ENCODE peak calls at places on chromosomes 2 and 18, in ten cellular contexts. One of them, this sample, is unnamed.

GRCh38 chr2:217953531-217953932 is 49.3 kb downstream of the TNS1 start:
- DNase-seq in mammary epithelial cell: no peak
- DNase-seq in GM23338: no peak
- DNase-seq in BE2C: peak; percentile 6
- DNase-seq in Peyer's patch: no peak
- DNase-seq in SK-N-SH: no peak
- DNase-seq in A549: no peak
- DNase-seq in esophagus squamous epithelium: no peak
- DNase-seq in uterus: no peak
- DNase-seq in endothelial cell of umbilical vein: no peak
- DNase-seq in this sample: peak; percentile 86

GRCh38 chr2:158969717-158970521 is 1.5 kb downstream of the TANC1 start:
- DNase-seq in GM23338: peak; percentile 73
- DNase-seq in endothelial cell of umbilical vein: peak; percentile 73
- DNase-seq in A549: no peak
- DNase-seq in BE2C: peak; percentile 33
- DNase-seq in esophagus squamous epithelium: no peak
- DNase-seq in uterus: peak; percentile 38
- DNase-seq in mammary epithelial cell: peak; percentile 46
- DNase-seq in Peyer's patch: no peak
- DNase-seq in SK-N-SH: peak; percentile 52
- DNase-seq in this sample: peak; percentile 70

GRCh38 chr2:167764772-167765341 is 482.5 kb downstream of the STK39 start:
- DNase-seq in SK-N-SH: no peak
- DNase-seq in A549: no peak
- DNase-seq in Peyer's patch: no peak
- DNase-seq in endothelial cell of umbilical vein: no peak
- DNase-seq in mammary epithelial cell: peak; percentile 7
- DNase-seq in BE2C: no peak
- DNase-seq in uterus: no peak
- DNase-seq in esophagus squamous epithelium: no peak
- DNase-seq in GM23338: no peak
- DNase-seq in this sample: no peak

GRCh38 chr2:128594953-128595677 is 276.4 kb upstream of the HS6ST1 start:
- DNase-seq in esophagus squamous epithelium: no peak
- DNase-seq in mammary epithelial cell: no peak
- DNase-seq in BE2C: no peak
- DNase-seq in GM23338: no peak
- DNase-seq in SK-N-SH: no peak
- DNase-seq in endothelial cell of umbilical vein: no peak
- DNase-seq in uterus: no peak
- DNase-seq in Peyer's patch: no peak
- DNase-seq in A549: no peak
- DNase-seq in this sample: peak; percentile 45

GRCh38 chr2:57720728-57721627 is 325.6 kb upstream of the VRK2 start:
- DNase-seq in esophagus squamous epithelium: no peak
- DNase-seq in SK-N-SH: peak; percentile 59
- DNase-seq in endothelial cell of umbilical vein: peak; percentile 61
- DNase-seq in Peyer's patch: peak; percentile 17
- DNase-seq in A549: peak; percentile 38
- DNase-seq in uterus: no peak
- DNase-seq in BE2C: peak; percentile 22
- DNase-seq in mammary epithelial cell: peak; percentile 42
- DNase-seq in GM23338: peak; percentile 88
- DNase-seq in this sample: no peak

GRCh38 chr2:85132392-85132791 is 800 bp upstream of the TCF7L1 start:
- DNase-seq in Peyer's patch: no peak
- DNase-seq in endothelial cell of umbilical vein: no peak
- DNase-seq in uterus: peak; percentile 31
- DNase-seq in A549: no peak
- DNase-seq in GM23338: peak; percentile 34
- DNase-seq in SK-N-SH: peak; percentile 27
- DNase-seq in BE2C: no peak
- DNase-seq in esophagus squamous epithelium: no peak
- DNase-seq in mammary epithelial cell: no peak
- DNase-seq in this sample: no peak

GRCh38 chr2:221997100-221997499 is 301.7 kb downstream of the PAX3 start:
- DNase-seq in A549: peak; percentile 2
- DNase-seq in endothelial cell of umbilical vein: no peak
- DNase-seq in uterus: no peak
- DNase-seq in mammary epithelial cell: peak; percentile 82
- DNase-seq in Peyer's patch: no peak
- DNase-seq in SK-N-SH: no peak
- DNase-seq in BE2C: no peak
- DNase-seq in GM23338: peak; percentile 27
- DNase-seq in esophagus squamous epithelium: no peak
- DNase-seq in this sample: no peak

GRCh38 chr2:128660836-128661235 is 342.2 kb upstream of the HS6ST1 start:
- DNase-seq in Peyer's patch: no peak
- DNase-seq in mammary epithelial cell: no peak
- DNase-seq in endothelial cell of umbilical vein: no peak
- DNase-seq in SK-N-SH: no peak
- DNase-seq in esophagus squamous epithelium: no peak
- DNase-seq in GM23338: no peak
- DNase-seq in uterus: no peak
- DNase-seq in A549: no peak
- DNase-seq in BE2C: no peak
- DNase-seq in this sample: no peak

GRCh38 chr2:45992021-45992745 is 305.0 kb upstream of the EPAS1 start:
- DNase-seq in esophagus squamous epithelium: no peak
- DNase-seq in BE2C: no peak
- DNase-seq in A549: peak; percentile 88
- DNase-seq in Peyer's patch: no peak
- DNase-seq in mammary epithelial cell: peak; percentile 60
- DNase-seq in GM23338: no peak
- DNase-seq in SK-N-SH: no peak
- DNase-seq in uterus: no peak
- DNase-seq in endothelial cell of umbilical vein: no peak
- DNase-seq in this sample: peak; percentile 70

DNA sequence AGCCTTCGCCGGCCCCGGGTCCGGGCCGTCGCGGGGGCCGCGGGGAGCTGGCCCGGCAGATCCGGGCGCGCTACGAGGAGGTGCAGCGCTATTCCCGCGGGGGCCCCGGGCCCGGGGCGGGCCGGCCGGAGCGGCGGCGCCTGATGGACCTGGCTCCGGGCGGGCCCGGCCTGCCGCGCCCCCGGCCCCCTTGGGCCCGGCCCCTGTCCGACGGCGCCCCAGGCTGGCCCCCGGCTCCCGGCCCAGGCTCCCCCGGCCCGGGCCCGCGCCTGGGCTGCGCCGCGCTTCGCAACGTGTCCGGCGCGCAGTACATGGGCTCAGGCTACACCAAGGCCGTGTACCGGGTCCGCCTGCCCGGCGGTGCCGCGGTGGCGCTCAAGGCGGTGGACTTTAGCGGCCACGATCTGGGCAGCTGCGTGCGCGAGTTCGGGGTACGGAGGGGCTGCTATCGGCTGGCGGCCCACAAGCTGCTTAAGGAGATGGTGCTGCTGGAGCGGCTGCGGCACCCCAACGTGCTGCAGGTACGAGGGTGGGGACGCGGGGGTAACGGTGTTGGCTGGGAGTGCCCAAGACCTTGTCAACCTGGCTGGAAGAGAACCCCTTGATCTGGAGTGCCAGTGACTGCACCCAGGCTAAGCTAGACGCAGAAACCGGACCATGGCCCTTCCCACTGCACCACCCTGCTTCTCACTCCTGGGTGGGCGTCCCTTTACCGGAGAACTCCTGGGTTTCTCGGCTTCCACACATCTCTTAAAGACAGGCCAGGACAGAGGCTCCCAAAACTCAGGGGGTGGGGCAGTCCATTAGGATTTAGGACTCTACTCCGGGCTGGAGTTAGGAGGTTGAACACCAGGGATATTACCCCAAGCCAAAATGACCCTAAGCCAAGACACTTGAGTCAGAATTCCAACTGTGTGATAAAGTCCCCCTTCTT is 764 bp downstream of the PKDCC start:
- DNase-seq in BE2C: no peak
- DNase-seq in uterus: peak; percentile 50
- DNase-seq in esophagus squamous epithelium: no peak
- DNase-seq in Peyer's patch: no peak
- DNase-seq in SK-N-SH: peak; percentile 81
- DNase-seq in GM23338: peak; percentile 48
- DNase-seq in A549: no peak
- DNase-seq in mammary epithelial cell: no peak
- DNase-seq in endothelial cell of umbilical vein: peak; percentile 27
- DNase-seq in this sample: peak; percentile 75
- H3K4me1 ChIP-seq in BE2C: peaks cover 15% of the 10 kb centered on the region
- H3K4me1 ChIP-seq in uterus: no peaks in the 10 kb centered on the region
- H3K4me1 ChIP-seq in esophagus squamous epithelium: peaks cover 43% of the 10 kb centered on the region
- H3K4me1 ChIP-seq in Peyer's patch: no peaks in the 10 kb centered on the region
- H3K4me1 ChIP-seq in SK-N-SH: no peaks in the 10 kb centered on the region
- H3K4me1 ChIP-seq in GM23338: peaks cover 60% of the 10 kb centered on the region
- H3K4me1 ChIP-seq in A549: peaks cover 61% of the 10 kb centered on the region
- H3K4me1 ChIP-seq in mammary epithelial cell: peaks cover 6% of the 10 kb centered on the region
- H3K4me1 ChIP-seq in endothelial cell of umbilical vein: peaks cover 9% of the 10 kb centered on the region
- H3K4me1 ChIP-seq in this sample: no peaks in the 10 kb centered on the region

GRCh38 chr18:42736074-42736473 is 379.4 kb downstream of the RIT2 start:
- DNase-seq in Peyer's patch: no peak
- DNase-seq in SK-N-SH: no peak
- DNase-seq in GM23338: no peak
- DNase-seq in uterus: no peak
- DNase-seq in mammary epithelial cell: no peak
- DNase-seq in A549: no peak
- DNase-seq in esophagus squamous epithelium: no peak
- DNase-seq in BE2C: peak; percentile 7
- DNase-seq in endothelial cell of umbilical vein: no peak
- DNase-seq in this sample: no peak

GRCh38 chr18:42734520-42734919 is 381.0 kb downstream of the RIT2 start:
- DNase-seq in uterus: no peak
- DNase-seq in Peyer's patch: no peak
- DNase-seq in BE2C: no peak
- DNase-seq in esophagus squamous epithelium: no peak
- DNase-seq in SK-N-SH: no peak
- DNase-seq in GM23338: no peak
- DNase-seq in endothelial cell of umbilical vein: no peak
- DNase-seq in A549: no peak
- DNase-seq in mammary epithelial cell: no peak
- DNase-seq in this sample: no peak

GRCh38 chr18:42730272-42730671 is 385.2 kb downstream of the RIT2 start:
- DNase-seq in mammary epithelial cell: no peak
- DNase-seq in GM23338: peak; percentile 55
- DNase-seq in A549: no peak
- DNase-seq in BE2C: no peak
- DNase-seq in Peyer's patch: no peak
- DNase-seq in uterus: no peak
- DNase-seq in esophagus squamous epithelium: no peak
- DNase-seq in endothelial cell of umbilical vein: no peak
- DNase-seq in SK-N-SH: peak; percentile 11
- DNase-seq in this sample: no peak
- TF ChIP-seq CTCF in mammary epithelial cell: no peak
- TF ChIP-seq CTCF in GM23338: peak; percentile 43
- TF ChIP-seq CTCF in A549: no peak
- TF ChIP-seq CTCF in BE2C: peak; percentile 38
- TF ChIP-seq CTCF in Peyer's patch: no peak
- TF ChIP-seq CTCF in uterus: no peak
- TF ChIP-seq CTCF in esophagus squamous epithelium: no peak
- TF ChIP-seq CTCF in endothelial cell of umbilical vein: no peak
- TF ChIP-seq CTCF in SK-N-SH: peak; percentile 13
- TF ChIP-seq CTCF in this sample: no peak

GRCh38 chr2:99216096-99216495 is 35.1 kb downstream of the MRPL30 start:
- DNase-seq in A549: no peak
- DNase-seq in SK-N-SH: no peak
- DNase-seq in GM23338: no peak
- DNase-seq in Peyer's patch: no peak
- DNase-seq in endothelial cell of umbilical vein: no peak
- DNase-seq in uterus: no peak
- DNase-seq in esophagus squamous epithelium: no peak
- DNase-seq in mammary epithelial cell: no peak
- DNase-seq in BE2C: no peak
- DNase-seq in this sample: no peak

DNA sequence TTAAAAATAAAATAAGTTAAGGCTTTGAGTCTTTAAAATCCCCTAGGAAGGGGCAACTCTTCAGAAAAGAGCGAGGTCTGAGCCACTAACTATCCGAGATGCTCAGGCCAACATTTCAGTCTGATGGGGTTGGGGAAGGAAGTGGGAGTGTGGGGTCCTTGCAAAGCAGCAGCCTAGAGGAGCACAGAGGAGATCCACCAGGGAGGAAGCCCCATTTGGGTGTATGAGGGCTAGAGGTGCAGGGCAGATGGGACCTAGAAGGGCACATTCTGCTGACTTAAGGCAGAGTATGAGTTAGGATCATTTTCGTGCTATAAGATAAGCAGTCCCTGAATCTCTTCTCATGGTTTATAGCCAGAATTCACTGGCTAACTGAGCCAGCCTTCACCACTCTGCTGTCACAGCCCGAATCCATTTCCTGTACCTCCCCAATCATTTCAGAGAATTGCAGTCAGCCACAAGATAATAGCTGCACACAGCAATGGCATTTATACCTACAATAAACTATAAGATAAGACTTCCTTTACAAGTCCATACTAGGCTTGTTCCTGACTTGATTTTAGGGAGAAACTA is 37.0 kb downstream of the MRPL30 start:
- DNase-seq in esophagus squamous epithelium: no peak
- DNase-seq in GM23338: no peak
- DNase-seq in uterus: no peak
- DNase-seq in Peyer's patch: no peak
- DNase-seq in endothelial cell of umbilical vein: no peak
- DNase-seq in BE2C: no peak
- DNase-seq in mammary epithelial cell: no peak
- DNase-seq in A549: no peak
- DNase-seq in SK-N-SH: no peak
- DNase-seq in this sample: no peak
- H3K4me3 ChIP-seq in esophagus squamous epithelium: no peak overlapping the region
- H3K4me3 ChIP-seq in GM23338: no peak overlapping the region
- H3K4me3 ChIP-seq in uterus: no peak overlapping the region
- H3K4me3 ChIP-seq in Peyer's patch: no peak overlapping the region
- H3K4me3 ChIP-seq in endothelial cell of umbilical vein: no peak overlapping the region
- H3K4me3 ChIP-seq in BE2C: no peak overlapping the region
- H3K4me3 ChIP-seq in mammary epithelial cell: no peak overlapping the region
- H3K4me3 ChIP-seq in A549: no peak overlapping the region
- H3K4me3 ChIP-seq in SK-N-SH: no peak overlapping the region
- H3K4me3 ChIP-seq in this sample: no peak overlapping the region

GRCh38 chr2:66660804-66661203 is 225.9 kb downstream of the MEIS1 start:
- DNase-seq in A549: no peak
- DNase-seq in esophagus squamous epithelium: no peak
- DNase-seq in SK-N-SH: no peak
- DNase-seq in GM23338: no peak
- DNase-seq in endothelial cell of umbilical vein: no peak
- DNase-seq in uterus: no peak
- DNase-seq in Peyer's patch: no peak
- DNase-seq in BE2C: no peak
- DNase-seq in mammary epithelial cell: no peak
- DNase-seq in this sample: no peak

GRCh38 chr2:66665124-66665984 is 230.4 kb downstream of the MEIS1 start:
- DNase-seq in A549: no peak
- DNase-seq in uterus: no peak
- DNase-seq in BE2C: no peak
- DNase-seq in Peyer's patch: no peak
- DNase-seq in SK-N-SH: no peak
- DNase-seq in GM23338: no peak
- DNase-seq in esophagus squamous epithelium: no peak
- DNase-seq in endothelial cell of umbilical vein: no peak
- DNase-seq in mammary epithelial cell: peak; percentile 5
- DNase-seq in this sample: no peak

GRCh38 chr2:66667288-66667780 is 232.4 kb downstream of the MEIS1 start:
- DNase-seq in endothelial cell of umbilical vein: no peak
- DNase-seq in A549: no peak
- DNase-seq in mammary epithelial cell: peak; percentile 15
- DNase-seq in BE2C: no peak
- DNase-seq in GM23338: no peak
- DNase-seq in SK-N-SH: no peak
- DNase-seq in esophagus squamous epithelium: no peak
- DNase-seq in Peyer's patch: no peak
- DNase-seq in uterus: no peak
- DNase-seq in this sample: no peak

GRCh38 chr2:66661253-66662173 is 226.6 kb downstream of the MEIS1 start:
- DNase-seq in A549: no peak
- DNase-seq in GM23338: no peak
- DNase-seq in SK-N-SH: no peak
- DNase-seq in Peyer's patch: no peak
- DNase-seq in mammary epithelial cell: no peak
- DNase-seq in endothelial cell of umbilical vein: no peak
- DNase-seq in uterus: no peak
- DNase-seq in esophagus squamous epithelium: no peak
- DNase-seq in BE2C: no peak
- DNase-seq in this sample: no peak
- H3K4me1 ChIP-seq in A549: no peaks in the 10 kb centered on the region
- H3K4me1 ChIP-seq in GM23338: no peaks in the 10 kb centered on the region
- H3K4me1 ChIP-seq in SK-N-SH: peaks cover 4% of the 10 kb centered on the region
- H3K4me1 ChIP-seq in Peyer's patch: no peaks in the 10 kb centered on the region
- H3K4me1 ChIP-seq in mammary epithelial cell: no peaks in the 10 kb centered on the region
- H3K4me1 ChIP-seq in endothelial cell of umbilical vein: no peaks in the 10 kb centered on the region
- H3K4me1 ChIP-seq in uterus: no peaks in the 10 kb centered on the region
- H3K4me1 ChIP-seq in esophagus squamous epithelium: no peaks in the 10 kb centered on the region
- H3K4me1 ChIP-seq in BE2C: no peaks in the 10 kb centered on the region
- H3K4me1 ChIP-seq in this sample: no peaks in the 10 kb centered on the region